ENCODE peak calls at places on chromosomes 3 and 15, in four cellular contexts. D is NCI-H345, K is left lung, U is HFFc6. R is an unnamed sample.

GRCh38 chr15:74464216-74464615 is 3.3 kb upstream of the UBL7 start:
- DNase-seq in D (no peak), K (peak), U (no peak), R (no peak)

GRCh38 chr15:74402873-74403589 is 30.7 kb downstream of the SEMA7A start:
- DNase-seq in D (no peak), K (no peak), U (no peak), R (no peak)

GRCh38 chr3:125024817-125025216 is 31.0 kb downstream of the HEG1 start:
- DNase-seq in D (no peak), K (no peak), U (no peak), R (no peak)

GRCh38 chr15:95307115-95307514 is 1023.4 kb upstream of the NR2F2 start:
- DNase-seq in D (no peak), K (no peak), U (no peak), R (no peak)

GRCh38 chr3:43346990-43347749 is 60.8 kb downstream of the SNRK start:
- DNase-seq in D (no peak), K (no peak), U (no peak), R (no peak)

GRCh38 chr3:196192036-196193001 is 18.9 kb downstream of the ZDHHC19 start:
- DNase-seq in D (no peak), K (no peak), U (no peak), R (no peak)

GRCh38 chr15:30984118-30984517 is 7.3 kb downstream of the MTMR10 start:
- DNase-seq in D (no peak), K (no peak), U (no peak), R (peak)

GRCh38 chr3:163490119-163490518 is 1588.2 kb downstream of the SI start:
- DNase-seq in D (no peak), K (no peak), U (no peak), R (peak)

GRCh38 chr15:72230197-72231065 is 559 bp downstream of the PKM start:
- DNase-seq in D (peak), K (peak), U (peak), R (peak)

GRCh38 chr15:70421197-70421482 is 323.4 kb upstream of the TLE3 start:
- DNase-seq in D (peak), K (no peak), U (no peak), R (no peak)

GRCh38 chr3:172467170-172467824 is 19.0 kb upstream of the GHSR start:
- DNase-seq in D (no peak), K (no peak), U (peak), R (peak)

R was measured in GM23248.